ENCODE peak calls at places on chromosome 7, in five cellular contexts. One of them, this sample, is unnamed.

GRCh38 chr7:151408839-151409554 is 841 bp downstream of the WDR86 start:
- DNase-seq in cardiac muscle cell: peak; percentile 55
- DNase-seq in NCI-H1092: no peak
- DNase-seq in AG08396: no peak
- DNase-seq in HT1080: no peak
- DNase-seq in this sample: no peak

GRCh38 chr7:74466196-74466813 is 12.6 kb downstream of the GTF2IRD1 start:
- DNase-seq in cardiac muscle cell: no peak
- DNase-seq in NCI-H1092: no peak
- DNase-seq in AG08396: no peak
- DNase-seq in HT1080: no peak
- DNase-seq in this sample: peak; percentile 65

GRCh38 chr7:74226633-74227032 is 16.8 kb downstream of the LAT2 start:
- DNase-seq in cardiac muscle cell: no peak
- DNase-seq in NCI-H1092: no peak
- DNase-seq in AG08396: no peak
- DNase-seq in HT1080: no peak
- DNase-seq in this sample: no peak

GRCh38 chr7:27181795-27182275 is 3.2 kb downstream of the HOXA11 start:
- DNase-seq in cardiac muscle cell: no peak
- DNase-seq in NCI-H1092: no peak
- DNase-seq in AG08396: no peak
- DNase-seq in HT1080: no peak
- DNase-seq in this sample: no peak

GRCh38 chr7:25353191-25353590 is 124.9 kb upstream of the NPVF start:
- DNase-seq in cardiac muscle cell: no peak
- DNase-seq in NCI-H1092: no peak
- DNase-seq in AG08396: no peak
- DNase-seq in HT1080: no peak
- DNase-seq in this sample: no peak

GRCh38 chr7:155467846-155468821 is 10.2 kb downstream of the EN2 start:
- DNase-seq in cardiac muscle cell: no peak
- DNase-seq in NCI-H1092: peak; percentile 15
- DNase-seq in AG08396: no peak
- DNase-seq in HT1080: no peak
- DNase-seq in this sample: peak; percentile 25

GRCh38 chr7:66016131-66016461 is 34.1 kb upstream of the GUSB start:
- DNase-seq in cardiac muscle cell: no peak
- DNase-seq in NCI-H1092: no peak
- DNase-seq in AG08396: no peak
- DNase-seq in HT1080: peak; percentile 62
- DNase-seq in this sample: no peak

GRCh38 chr7:101913247-101913721 is 95.9 kb downstream of the CUX1 start:
- DNase-seq in cardiac muscle cell: no peak
- DNase-seq in NCI-H1092: no peak
- DNase-seq in AG08396: no peak
- DNase-seq in HT1080: no peak
- DNase-seq in this sample: peak; percentile 44

GRCh38 chr7:43735802-43736603 is 6.7 kb upstream of the COA1 start:
- DNase-seq in cardiac muscle cell: no peak
- DNase-seq in NCI-H1092: no peak
- DNase-seq in AG08396: no peak
- DNase-seq in HT1080: no peak
- DNase-seq in this sample: no peak

GRCh38 chr7:98761225-98761624 is 108.6 kb downstream of the TMEM130 start:
- DNase-seq in cardiac muscle cell: no peak
- DNase-seq in NCI-H1092: no peak
- DNase-seq in AG08396: no peak
- DNase-seq in HT1080: no peak
- DNase-seq in this sample: no peak

GRCh38 chr7:76260171-76260703 is 42.2 kb upstream of the HSPB1 start:
- DNase-seq in cardiac muscle cell: peak; percentile 87
- DNase-seq in NCI-H1092: no peak
- DNase-seq in AG08396: peak; percentile 73
- DNase-seq in HT1080: no peak
- DNase-seq in this sample: no peak

GRCh38 chr7:23106491-23106800 is 861 bp downstream of the KLHL7 start:
- DNase-seq in cardiac muscle cell: peak; percentile 61
- DNase-seq in NCI-H1092: peak; percentile 43
- DNase-seq in AG08396: no peak
- DNase-seq in HT1080: no peak
- DNase-seq in this sample: peak; percentile 51

GRCh38 chr7:155490697-155491628 is 33.0 kb downstream of the EN2 start:
- DNase-seq in cardiac muscle cell: no peak
- DNase-seq in NCI-H1092: no peak
- DNase-seq in AG08396: peak; percentile 64
- DNase-seq in HT1080: no peak
- DNase-seq in this sample: no peak

GRCh38 chr7:116782177-116782711 is 80.1 kb upstream of the CAPZA2 start:
- DNase-seq in cardiac muscle cell: no peak
- DNase-seq in NCI-H1092: no peak
- DNase-seq in AG08396: peak; percentile 48
- DNase-seq in HT1080: no peak
- DNase-seq in this sample: no peak

GRCh38 chr7:141462958-141463357 is 88.3 kb upstream of the AGK start:
- DNase-seq in cardiac muscle cell: no peak
- DNase-seq in NCI-H1092: no peak
- DNase-seq in AG08396: no peak
- DNase-seq in HT1080: no peak
- DNase-seq in this sample: peak; percentile 55

GRCh38 chr7:108079291-108080057 is 50.7 kb downstream of the LAMB4 start:
- DNase-seq in cardiac muscle cell: no peak
- DNase-seq in NCI-H1092: no peak
- DNase-seq in AG08396: peak; percentile 79
- DNase-seq in HT1080: peak; percentile 83
- DNase-seq in this sample: no peak

GRCh38 chr7:94466516-94466915 is 43.1 kb upstream of the CASD1 start:
- DNase-seq in cardiac muscle cell: no peak
- DNase-seq in NCI-H1092: no peak
- DNase-seq in AG08396: no peak
- DNase-seq in HT1080: no peak
- DNase-seq in this sample: no peak

GRCh38 chr7:20554072-20554471 is 61.4 kb upstream of the ABCB5 start:
- DNase-seq in cardiac muscle cell: no peak
- DNase-seq in NCI-H1092: no peak
- DNase-seq in AG08396: no peak
- DNase-seq in HT1080: no peak
- DNase-seq in this sample: no peak

GRCh38 chr7:55309040-55309991 is 55.8 kb upstream of the LANCL2 start:
- DNase-seq in cardiac muscle cell: no peak
- DNase-seq in NCI-H1092: no peak
- DNase-seq in AG08396: no peak
- DNase-seq in HT1080: no peak
- DNase-seq in this sample: no peak

GRCh38 chr7:156751319-156751718 is 110.7 kb downstream of the RNF32 start:
- DNase-seq in cardiac muscle cell: no peak
- DNase-seq in NCI-H1092: no peak
- DNase-seq in AG08396: peak; percentile 64
- DNase-seq in HT1080: peak; percentile 95
- DNase-seq in this sample: peak; percentile 10

GRCh38 chr7:26091933-26092332 is 60.1 kb upstream of the NFE2L3 start:
- DNase-seq in cardiac muscle cell: no peak
- DNase-seq in NCI-H1092: no peak
- DNase-seq in AG08396: no peak
- DNase-seq in HT1080: no peak
- DNase-seq in this sample: no peak

GRCh38 chr7:132745510-132745909 is 169.2 kb upstream of the PLXNA4 start:
- DNase-seq in cardiac muscle cell: no peak
- DNase-seq in NCI-H1092: no peak
- DNase-seq in AG08396: no peak
- DNase-seq in HT1080: no peak
- DNase-seq in this sample: no peak

GRCh38 chr7:108328174-108328651 is 128.0 kb downstream of the NRCAM start:
- DNase-seq in cardiac muscle cell: no peak
- DNase-seq in NCI-H1092: no peak
- DNase-seq in AG08396: no peak
- DNase-seq in HT1080: no peak
- DNase-seq in this sample: no peak

GRCh38 chr7:122803323-122803722 is 82.9 kb downstream of the CADPS2 start:
- DNase-seq in cardiac muscle cell: peak; percentile 43
- DNase-seq in NCI-H1092: no peak
- DNase-seq in AG08396: peak; percentile 5
- DNase-seq in HT1080: peak; percentile 50
- DNase-seq in this sample: no peak

GRCh38 chr7:1192171-1192676 is 32.2 kb upstream of the ZFAND2A start:
- DNase-seq in cardiac muscle cell: no peak
- DNase-seq in NCI-H1092: no peak
- DNase-seq in AG08396: peak; percentile 67
- DNase-seq in HT1080: peak; percentile 87
- DNase-seq in this sample: no peak

GRCh38 chr7:158289761-158290523 is 297.7 kb downstream of the PTPRN2 start:
- DNase-seq in cardiac muscle cell: no peak
- DNase-seq in NCI-H1092: no peak
- DNase-seq in AG08396: no peak
- DNase-seq in HT1080: no peak
- DNase-seq in this sample: no peak

GRCh38 chr7:873367-874002 is 2.9 kb upstream of the GET4 start:
- DNase-seq in cardiac muscle cell: peak; percentile 88
- DNase-seq in NCI-H1092: peak; percentile 80
- DNase-seq in AG08396: peak; percentile 85
- DNase-seq in HT1080: peak; percentile 81
- DNase-seq in this sample: peak; percentile 85

GRCh38 chr7:70711441-70711840 is 420.5 kb upstream of the GALNT17 start:
- DNase-seq in cardiac muscle cell: peak; percentile 51
- DNase-seq in NCI-H1092: no peak
- DNase-seq in AG08396: no peak
- DNase-seq in HT1080: no peak
- DNase-seq in this sample: no peak

GRCh38 chr7:17099083-17099973 is 199.1 kb upstream of the AHR start:
- DNase-seq in cardiac muscle cell: no peak
- DNase-seq in NCI-H1092: no peak
- DNase-seq in AG08396: peak; percentile 6
- DNase-seq in HT1080: peak; percentile 52
- DNase-seq in this sample: no peak

GRCh38 chr7:133645870-133646492 is 393.1 kb downstream of the EXOC4 start:
- DNase-seq in cardiac muscle cell: no peak
- DNase-seq in NCI-H1092: no peak
- DNase-seq in AG08396: no peak
- DNase-seq in HT1080: peak; percentile 1
- DNase-seq in this sample: no peak

GRCh38 chr7:117588352-117588794 is 108.5 kb downstream of the CFTR start:
- DNase-seq in cardiac muscle cell: no peak
- DNase-seq in NCI-H1092: no peak
- DNase-seq in AG08396: peak; percentile 10
- DNase-seq in HT1080: peak; percentile 34
- DNase-seq in this sample: no peak

GRCh38 chr7:151179946-151180345 is 7.1 kb downstream of the ASB10 start:
- DNase-seq in cardiac muscle cell: no peak
- DNase-seq in NCI-H1092: no peak
- DNase-seq in AG08396: no peak
- DNase-seq in HT1080: no peak
- DNase-seq in this sample: no peak

GRCh38 chr7:152145853-152146466 is 120.5 kb downstream of the GALNT11 start:
- DNase-seq in cardiac muscle cell: peak; percentile 40
- DNase-seq in NCI-H1092: no peak
- DNase-seq in AG08396: peak; percentile 30
- DNase-seq in HT1080: peak; percentile 36
- DNase-seq in this sample: no peak

GRCh38 chr7:5584091-5584490 is 160.5 kb upstream of the TNRC18 start:
- DNase-seq in cardiac muscle cell: no peak
- DNase-seq in NCI-H1092: no peak
- DNase-seq in AG08396: no peak
- DNase-seq in HT1080: no peak
- DNase-seq in this sample: no peak

GRCh38 chr7:2954433-2954853 is 89.2 kb downstream of the CARD11 start:
- DNase-seq in cardiac muscle cell: no peak
- DNase-seq in NCI-H1092: no peak
- DNase-seq in AG08396: no peak
- DNase-seq in HT1080: no peak
- DNase-seq in this sample: no peak

GRCh38 chr7:90459888-90460287 is 9.6 kb upstream of the PTTG1IP2 start:
- DNase-seq in cardiac muscle cell: no peak
- DNase-seq in NCI-H1092: no peak
- DNase-seq in AG08396: no peak
- DNase-seq in HT1080: peak; percentile 38
- DNase-seq in this sample: no peak

GRCh38 chr7:32427769-32428291 is 62.4 kb downstream of the LSM5 start:
- DNase-seq in cardiac muscle cell: peak; percentile 95
- DNase-seq in NCI-H1092: peak; percentile 23
- DNase-seq in AG08396: peak; percentile 87
- DNase-seq in HT1080: peak; percentile 48
- DNase-seq in this sample: peak; percentile 26

This sample was measured in dorsolateral prefrontal cortex.